ENCODE peak calls at places on chromosomes 6 and 20, in seven cellular contexts. S, G, N, Q, L, W and P are unnamed samples.
A peak's percentile ranks its signal among the peaks of the same experiment; 100 is the strongest.

GRCh38 chr6:136920858-136921520 is 1.1 kb upstream of the SLC35D3 start:
- DNase-seq in Q (peak; percentile 15), N (no peak), L (peak; percentile 61), W (peak; percentile 54), S (no peak), G (no peak), P (no peak)

GRCh38 chr20:32685541-32686529 is 12.1 kb upstream of the C20orf203 start:
- DNase-seq in Q (peak; percentile 84), G (no peak), L (no peak), W (no peak), N (no peak), S (peak; percentile 47), P (no peak)

GRCh38 chr6:28347119-28347518 is 2.6 kb upstream of the ZKSCAN3 start:
- DNase-seq in G (no peak), L (peak; percentile 31), S (no peak), Q (no peak), W (no peak), N (no peak), P (no peak)

GRCh38 chr6:11593096-11593495 is 55.5 kb downstream of the TMEM170B start:
- DNase-seq in L (no peak), G (no peak), W (no peak), N (no peak), Q (no peak), S (no peak), P (no peak)

GRCh38 chr6:70119218-70119835 is 183.6 kb downstream of the COL9A1 start:
- DNase-seq in N (no peak), L (no peak), S (no peak), G (no peak), Q (no peak), W (peak; percentile 26), P (no peak)

GRCh38 chr6:17300637-17301036 is 19.5 kb downstream of the RBM24 start:
- DNase-seq in N (no peak), L (no peak), S (no peak), W (no peak), G (no peak), Q (no peak), P (no peak)

GRCh38 chr6:101069191-101069795 is 188.2 kb upstream of the ASCC3 start:
- DNase-seq in S (no peak), Q (no peak), G (no peak), W (no peak), L (no peak), N (no peak), P (no peak)

GRCh38 chr20:63533871-63534393 is 3.2 kb downstream of the PTK6 start:
- DNase-seq in Q (no peak), L (no peak), G (no peak), W (peak; percentile 85), N (no peak), S (peak; percentile 17), P (no peak)

GRCh38 chr6:165895421-165896165 is 232.6 kb upstream of the PDE10A start:
- DNase-seq in S (no peak), W (no peak), N (no peak), G (no peak), Q (no peak), L (no peak), P (no peak)

GRCh38 chr6:113529191-113529590 is 328.0 kb upstream of the MARCKS start:
- DNase-seq in S (no peak), L (no peak), Q (no peak), G (no peak), N (no peak), W (no peak), P (no peak)

GRCh38 chr6:145963216-145964068 is 716 bp downstream of the SHPRH start:
- DNase-seq in N (peak; percentile 40), G (peak; percentile 63), W (peak; percentile 54), S (no peak), Q (peak; percentile 46), L (peak; percentile 62), P (no peak)

GRCh38 chr6:123777554-123777953 is 26.1 kb upstream of the NKAIN2 start:
- DNase-seq in N (no peak), W (no peak), L (no peak), S (no peak), G (no peak), Q (peak; percentile 55), P (no peak)

GRCh38 chr20:49877254-49877990 is 37.9 kb downstream of the SPATA2 start:
- DNase-seq in S (no peak), W (no peak), L (no peak), Q (no peak), G (no peak), N (no peak), P (peak; percentile 42)
- H3K4me1 ChIP-seq in S (no peaks in the 10 kb centered on the region), W (no peaks in the 10 kb centered on the region), L (no peaks in the 10 kb centered on the region), Q (no peaks in the 10 kb centered on the region), G (no peaks in the 10 kb centered on the region), N (no peaks in the 10 kb centered on the region), P (peaks cover 41% of the 10 kb centered on the region)

GRCh38 chr6:80091506-80091905 is 15.0 kb upstream of the BCKDHB start:
- DNase-seq in S (no peak), Q (no peak), G (no peak), N (no peak), W (no peak), L (no peak), P (no peak)

GRCh38 chr6:80098392-80098791 is 8.1 kb upstream of the BCKDHB start:
- DNase-seq in Q (no peak), N (no peak), W (no peak), L (no peak), G (no peak), S (no peak), P (no peak)

GRCh38 chr6:80094017-80094416 is 12.5 kb upstream of the BCKDHB start:
- DNase-seq in N (no peak), S (no peak), G (no peak), W (no peak), Q (peak; percentile 38), L (peak; percentile 41), P (no peak)

DNA sequence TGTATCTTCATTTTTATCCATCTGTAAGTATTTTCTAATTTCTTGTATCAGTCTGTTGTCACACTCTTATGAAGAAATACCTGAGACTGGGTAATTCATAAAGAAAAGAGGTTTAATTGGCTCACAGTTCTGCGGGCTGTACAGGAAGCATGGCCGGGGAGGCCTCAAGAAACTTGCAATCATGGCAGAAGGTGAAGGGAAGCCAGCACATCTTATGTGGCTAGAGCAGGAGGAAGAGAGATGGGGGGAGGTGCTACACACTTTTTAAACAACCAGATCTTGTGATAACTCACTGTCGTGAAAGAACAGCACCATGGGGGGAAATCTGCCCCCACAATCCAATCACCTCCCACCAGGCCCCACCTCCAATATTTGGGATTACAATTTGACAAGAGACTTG is 10.9 kb upstream of the BCKDHB start:
- DNase-seq in N (no peak), Q (no peak), S (no peak), G (no peak), W (no peak), L (no peak), P (no peak)
- H3K4me3 ChIP-seq in N (no peak overlapping the region), Q (no peak overlapping the region), S (no peak overlapping the region), G (no peak overlapping the region), W (no peak overlapping the region), L (no peak overlapping the region), P (no peak overlapping the region)

GRCh38 chr6:89034586-89035251 is 45.8 kb upstream of the PNRC1 start:
- DNase-seq in Q (peak; percentile 95), S (no peak), L (no peak), W (peak; percentile 32), N (peak; percentile 53), G (no peak), P (peak; percentile 74)

GRCh38 chr6:89035252-89036106 is 45.1 kb upstream of the PNRC1 start:
- DNase-seq in L (no peak), Q (peak; percentile 100), W (peak; percentile 84), N (peak; percentile 83), S (peak; percentile 66), G (no peak), P (peak; percentile 95)

GRCh38 chr6:89037156-89037900 is 43.2 kb upstream of the PNRC1 start:
- DNase-seq in G (no peak), W (no peak), S (no peak), Q (no peak), N (peak; percentile 31), L (no peak), P (no peak)

GRCh38 chr6:89028774-89029173 is 51.8 kb upstream of the PNRC1 start:
- DNase-seq in Q (no peak), S (no peak), L (no peak), G (no peak), W (no peak), N (no peak), P (no peak)

DNA sequence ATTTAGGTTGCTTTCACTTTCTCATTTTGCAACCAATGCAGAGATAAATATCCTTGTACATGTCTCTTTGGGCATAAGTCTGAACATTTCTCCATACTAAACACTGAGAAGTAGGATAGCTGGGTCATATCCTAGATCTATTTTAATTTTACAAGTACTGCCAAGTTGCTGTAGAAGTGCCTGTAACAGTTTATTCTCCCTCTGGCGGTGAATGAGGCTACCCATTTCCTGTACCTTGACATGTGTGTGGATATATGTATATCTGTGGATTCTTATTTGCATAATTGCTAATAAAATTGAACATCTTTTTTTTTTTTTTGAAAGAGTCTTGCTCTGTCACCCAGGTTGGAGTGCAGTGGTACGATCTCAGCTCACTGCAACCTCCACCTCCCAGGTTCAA is 48.0 kb upstream of the PNRC1 start:
- DNase-seq in W (no peak), L (no peak), G (no peak), Q (peak; percentile 57), S (no peak), N (no peak), P (no peak)
- TF ChIP-seq CTCF in W (no peak), L (no peak), G (no peak), Q (peak; percentile 34), S (peak; percentile 51), N (no peak), P (peak; percentile 38)

GRCh38 chr6:13431861-13432465 is 55.4 kb downstream of the GFOD1 start:
- DNase-seq in W (no peak), L (no peak), Q (no peak), N (no peak), S (no peak), G (peak; percentile 56), P (no peak)

GRCh38 chr6:13429406-13429753 is 58.0 kb downstream of the GFOD1 start:
- DNase-seq in N (no peak), Q (no peak), G (no peak), W (no peak), S (no peak), L (no peak), P (no peak)

GRCh38 chr6:13428528-13429405 is 58.6 kb downstream of the GFOD1 start:
- DNase-seq in G (no peak), S (no peak), L (peak; percentile 37), W (no peak), N (no peak), Q (no peak), P (no peak)

GRCh38 chr6:13432526-13433218 is 54.7 kb downstream of the GFOD1 start:
- DNase-seq in W (no peak), L (no peak), S (no peak), N (no peak), G (no peak), Q (no peak), P (no peak)

GRCh38 chr6:13431059-13431656 is 56.2 kb downstream of the GFOD1 start:
- DNase-seq in S (no peak), W (no peak), Q (no peak), L (no peak), G (no peak), N (no peak), P (no peak)
- H3K4me1 ChIP-seq in S (peaks cover 6% of the 10 kb centered on the region), W (no peaks in the 10 kb centered on the region), Q (peaks cover 5% of the 10 kb centered on the region), L (peaks cover 30% of the 10 kb centered on the region), G (peaks cover 48% of the 10 kb centered on the region), N (peaks cover 21% of the 10 kb centered on the region), P (peaks cover 3% of the 10 kb centered on the region)